ENCODE peak calls at places on chromosome 11, in eight cellular contexts. One of them, this sample, is unnamed.

GRCh38 chr11:44880511-44880910 is 70.2 kb downstream of the TP53I11 start:
- DNase-seq in HCT116: no peak
- DNase-seq in MM.1S: no peak
- DNase-seq in SK-N-SH: no peak
- DNase-seq in PC-9: no peak
- DNase-seq in PC-3: no peak
- DNase-seq in GM23338: no peak
- DNase-seq in OCI-LY7: no peak
- DNase-seq in this sample: no peak

GRCh38 chr11:20530942-20531703 is 68.3 kb upstream of the SLC6A5 start:
- DNase-seq in PC-3: no peak
- DNase-seq in HCT116: no peak
- DNase-seq in GM23338: no peak
- DNase-seq in SK-N-SH: no peak
- DNase-seq in PC-9: no peak
- DNase-seq in MM.1S: no peak
- DNase-seq in OCI-LY7: no peak
- DNase-seq in this sample: no peak

GRCh38 chr11:100574894-100575769 is 112.0 kb upstream of the ARHGAP42 start:
- DNase-seq in PC-9: no peak
- DNase-seq in OCI-LY7: no peak
- DNase-seq in PC-3: peak; percentile 80
- DNase-seq in MM.1S: peak; percentile 23
- DNase-seq in SK-N-SH: no peak
- DNase-seq in HCT116: peak; percentile 13
- DNase-seq in GM23338: peak; percentile 57
- DNase-seq in this sample: no peak

GRCh38 chr11:113690619-113691569 is 15.2 kb downstream of the TMPRSS5 start:
- DNase-seq in GM23338: peak; percentile 83
- DNase-seq in OCI-LY7: peak; percentile 19
- DNase-seq in PC-3: peak; percentile 97
- DNase-seq in SK-N-SH: peak; percentile 80
- DNase-seq in HCT116: peak; percentile 76
- DNase-seq in PC-9: peak; percentile 78
- DNase-seq in MM.1S: no peak
- DNase-seq in this sample: peak; percentile 78

GRCh38 chr11:125078516-125079140 is 15.5 kb downstream of the SLC37A2 start:
- DNase-seq in GM23338: no peak
- DNase-seq in PC-3: no peak
- DNase-seq in MM.1S: no peak
- DNase-seq in PC-9: peak; percentile 64
- DNase-seq in HCT116: no peak
- DNase-seq in OCI-LY7: no peak
- DNase-seq in SK-N-SH: no peak
- DNase-seq in this sample: no peak

GRCh38 chr11:116835791-116836647 is 1.4 kb downstream of the APOA1 start:
- DNase-seq in OCI-LY7: peak; percentile 89
- DNase-seq in GM23338: peak; percentile 95
- DNase-seq in HCT116: peak; percentile 88
- DNase-seq in MM.1S: peak; percentile 90
- DNase-seq in PC-3: peak; percentile 98
- DNase-seq in SK-N-SH: peak; percentile 84
- DNase-seq in PC-9: peak; percentile 67
- DNase-seq in this sample: peak; percentile 95

GRCh38 chr11:20369816-20370215 is 6.3 kb downstream of the HTATIP2 start:
- DNase-seq in MM.1S: no peak
- DNase-seq in SK-N-SH: no peak
- DNase-seq in GM23338: no peak
- DNase-seq in PC-3: no peak
- DNase-seq in HCT116: no peak
- DNase-seq in OCI-LY7: no peak
- DNase-seq in PC-9: no peak
- DNase-seq in this sample: no peak

GRCh38 chr11:37929100-37929649 is 1331.1 kb upstream of the RAG2 start:
- DNase-seq in SK-N-SH: no peak
- DNase-seq in PC-3: no peak
- DNase-seq in MM.1S: no peak
- DNase-seq in OCI-LY7: no peak
- DNase-seq in PC-9: no peak
- DNase-seq in GM23338: no peak
- DNase-seq in HCT116: no peak
- DNase-seq in this sample: no peak

GRCh38 chr11:33685061-33685460 is 15.6 kb downstream of the C11orf91 start:
- DNase-seq in HCT116: no peak
- DNase-seq in SK-N-SH: no peak
- DNase-seq in OCI-LY7: no peak
- DNase-seq in PC-9: peak; percentile 9
- DNase-seq in PC-3: no peak
- DNase-seq in GM23338: no peak
- DNase-seq in MM.1S: no peak
- DNase-seq in this sample: no peak

GRCh38 chr11:119793335-119793984 is 64.5 kb upstream of the NECTIN1 start:
- DNase-seq in PC-3: no peak
- DNase-seq in GM23338: no peak
- DNase-seq in HCT116: no peak
- DNase-seq in MM.1S: no peak
- DNase-seq in OCI-LY7: no peak
- DNase-seq in SK-N-SH: no peak
- DNase-seq in PC-9: no peak
- DNase-seq in this sample: no peak

GRCh38 chr11:131537729-131538128 is 167.3 kb downstream of the NTM start:
- DNase-seq in SK-N-SH: no peak
- DNase-seq in PC-9: no peak
- DNase-seq in OCI-LY7: no peak
- DNase-seq in PC-3: no peak
- DNase-seq in MM.1S: no peak
- DNase-seq in GM23338: no peak
- DNase-seq in HCT116: no peak
- DNase-seq in this sample: no peak

GRCh38 chr11:57357827-57358226 is 19.7 kb downstream of the P2RX3 start:
- DNase-seq in PC-9: no peak
- DNase-seq in PC-3: no peak
- DNase-seq in MM.1S: no peak
- DNase-seq in HCT116: no peak
- DNase-seq in OCI-LY7: no peak
- DNase-seq in GM23338: no peak
- DNase-seq in SK-N-SH: no peak
- DNase-seq in this sample: peak; percentile 33

GRCh38 chr11:130428271-130428670 is at the start of gene ADAMTS8:
- DNase-seq in HCT116: no peak
- DNase-seq in OCI-LY7: no peak
- DNase-seq in PC-9: no peak
- DNase-seq in PC-3: no peak
- DNase-seq in SK-N-SH: peak; percentile 70
- DNase-seq in MM.1S: no peak
- DNase-seq in GM23338: peak; percentile 62
- DNase-seq in this sample: no peak
- H3K9me2 ChIP-seq in HCT116: no peaks in the 10 kb centered on the region
- H3K9me2 ChIP-seq in OCI-LY7: no peaks in the 10 kb centered on the region
- H3K9me2 ChIP-seq in PC-9: no peaks in the 10 kb centered on the region
- H3K9me2 ChIP-seq in PC-3: no peaks in the 10 kb centered on the region
- H3K9me2 ChIP-seq in SK-N-SH: no peaks in the 10 kb centered on the region
- H3K9me2 ChIP-seq in MM.1S: no peaks in the 10 kb centered on the region
- H3K9me2 ChIP-seq in GM23338: no peaks in the 10 kb centered on the region
- H3K9me2 ChIP-seq in this sample: no peaks in the 10 kb centered on the region

GRCh38 chr11:45890886-45891550 is 5.6 kb downstream of the MAPK8IP1 start:
- DNase-seq in GM23338: no peak
- DNase-seq in PC-3: no peak
- DNase-seq in HCT116: no peak
- DNase-seq in OCI-LY7: no peak
- DNase-seq in SK-N-SH: peak; percentile 12
- DNase-seq in PC-9: no peak
- DNase-seq in MM.1S: no peak
- DNase-seq in this sample: no peak
- TF ChIP-seq CTCF in GM23338: no peak
- TF ChIP-seq CTCF in PC-3: no peak
- TF ChIP-seq CTCF in HCT116: no peak
- TF ChIP-seq CTCF in OCI-LY7: no peak
- TF ChIP-seq CTCF in SK-N-SH: no peak
- TF ChIP-seq CTCF in PC-9: no peak
- TF ChIP-seq CTCF in MM.1S: no peak
- TF ChIP-seq CTCF in this sample: no peak

GRCh38 chr11:12755510-12755909 is 81.3 kb downstream of the TEAD1 start:
- DNase-seq in MM.1S: no peak
- DNase-seq in PC-9: no peak
- DNase-seq in GM23338: no peak
- DNase-seq in SK-N-SH: no peak
- DNase-seq in PC-3: no peak
- DNase-seq in OCI-LY7: no peak
- DNase-seq in HCT116: no peak
- DNase-seq in this sample: no peak

GRCh38 chr11:12750181-12750580 is 76.0 kb downstream of the TEAD1 start:
- DNase-seq in PC-9: no peak
- DNase-seq in SK-N-SH: no peak
- DNase-seq in OCI-LY7: no peak
- DNase-seq in HCT116: no peak
- DNase-seq in GM23338: no peak
- DNase-seq in PC-3: no peak
- DNase-seq in MM.1S: no peak
- DNase-seq in this sample: no peak

GRCh38 chr11:12756101-12756500 is 81.9 kb downstream of the TEAD1 start:
- DNase-seq in SK-N-SH: no peak
- DNase-seq in PC-9: no peak
- DNase-seq in GM23338: no peak
- DNase-seq in PC-3: no peak
- DNase-seq in MM.1S: no peak
- DNase-seq in HCT116: no peak
- DNase-seq in OCI-LY7: no peak
- DNase-seq in this sample: no peak

GRCh38 chr11:12754582-12755250 is 80.5 kb downstream of the TEAD1 start:
- DNase-seq in PC-9: no peak
- DNase-seq in HCT116: no peak
- DNase-seq in SK-N-SH: no peak
- DNase-seq in MM.1S: no peak
- DNase-seq in PC-3: peak; percentile 19
- DNase-seq in OCI-LY7: no peak
- DNase-seq in GM23338: no peak
- DNase-seq in this sample: no peak

GRCh38 chr11:12752868-12753267 is 78.6 kb downstream of the TEAD1 start:
- DNase-seq in PC-9: no peak
- DNase-seq in PC-3: no peak
- DNase-seq in GM23338: no peak
- DNase-seq in MM.1S: no peak
- DNase-seq in SK-N-SH: no peak
- DNase-seq in OCI-LY7: no peak
- DNase-seq in HCT116: no peak
- DNase-seq in this sample: no peak
- H3K79me2 ChIP-seq in PC-9: peaks cover 97% of the 10 kb centered on the region
- H3K79me2 ChIP-seq in PC-3: peaks cover 99% of the 10 kb centered on the region
- H3K79me2 ChIP-seq in GM23338: peaks cover 100% of the 10 kb centered on the region
- H3K79me2 ChIP-seq in MM.1S: peaks cover 97% of the 10 kb centered on the region
- H3K79me2 ChIP-seq in SK-N-SH: peaks cover 100% of the 10 kb centered on the region
- H3K79me2 ChIP-seq in OCI-LY7: no peaks in the 10 kb centered on the region
- H3K79me2 ChIP-seq in HCT116: peaks cover 95% of the 10 kb centered on the region
- H3K79me2 ChIP-seq in this sample: peaks cover 100% of the 10 kb centered on the region

DNA sequence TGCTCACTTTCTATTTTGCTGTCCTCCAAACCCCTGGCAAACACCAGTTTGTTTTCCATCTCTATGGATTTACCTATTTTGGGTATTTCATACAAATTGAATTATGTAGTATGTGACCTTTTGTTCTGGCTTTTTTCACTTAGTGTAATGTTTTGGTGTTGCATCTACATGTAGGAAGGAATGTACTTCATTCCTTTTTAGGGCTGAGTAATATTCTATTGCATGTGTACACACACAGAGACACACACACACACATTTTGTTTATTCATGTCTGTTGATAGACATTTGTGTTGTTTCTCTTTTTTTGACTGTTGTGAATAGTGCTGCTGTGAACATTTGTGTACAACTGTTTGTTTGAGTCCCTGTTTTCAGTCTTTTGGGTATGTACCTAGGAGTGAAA is 90.4 kb downstream of the UVRAG start:
- DNase-seq in GM23338: no peak
- DNase-seq in MM.1S: no peak
- DNase-seq in HCT116: no peak
- DNase-seq in SK-N-SH: no peak
- DNase-seq in OCI-LY7: no peak
- DNase-seq in PC-9: no peak
- DNase-seq in PC-3: no peak
- DNase-seq in this sample: no peak
- H3K9me2 ChIP-seq in GM23338: no peaks in the 10 kb centered on the region
- H3K9me2 ChIP-seq in MM.1S: no peaks in the 10 kb centered on the region
- H3K9me2 ChIP-seq in HCT116: no peaks in the 10 kb centered on the region
- H3K9me2 ChIP-seq in SK-N-SH: no peaks in the 10 kb centered on the region
- H3K9me2 ChIP-seq in OCI-LY7: no peaks in the 10 kb centered on the region
- H3K9me2 ChIP-seq in PC-9: no peaks in the 10 kb centered on the region
- H3K9me2 ChIP-seq in PC-3: no peaks in the 10 kb centered on the region
- H3K9me2 ChIP-seq in this sample: peaks cover 6% of the 10 kb centered on the region

DNA sequence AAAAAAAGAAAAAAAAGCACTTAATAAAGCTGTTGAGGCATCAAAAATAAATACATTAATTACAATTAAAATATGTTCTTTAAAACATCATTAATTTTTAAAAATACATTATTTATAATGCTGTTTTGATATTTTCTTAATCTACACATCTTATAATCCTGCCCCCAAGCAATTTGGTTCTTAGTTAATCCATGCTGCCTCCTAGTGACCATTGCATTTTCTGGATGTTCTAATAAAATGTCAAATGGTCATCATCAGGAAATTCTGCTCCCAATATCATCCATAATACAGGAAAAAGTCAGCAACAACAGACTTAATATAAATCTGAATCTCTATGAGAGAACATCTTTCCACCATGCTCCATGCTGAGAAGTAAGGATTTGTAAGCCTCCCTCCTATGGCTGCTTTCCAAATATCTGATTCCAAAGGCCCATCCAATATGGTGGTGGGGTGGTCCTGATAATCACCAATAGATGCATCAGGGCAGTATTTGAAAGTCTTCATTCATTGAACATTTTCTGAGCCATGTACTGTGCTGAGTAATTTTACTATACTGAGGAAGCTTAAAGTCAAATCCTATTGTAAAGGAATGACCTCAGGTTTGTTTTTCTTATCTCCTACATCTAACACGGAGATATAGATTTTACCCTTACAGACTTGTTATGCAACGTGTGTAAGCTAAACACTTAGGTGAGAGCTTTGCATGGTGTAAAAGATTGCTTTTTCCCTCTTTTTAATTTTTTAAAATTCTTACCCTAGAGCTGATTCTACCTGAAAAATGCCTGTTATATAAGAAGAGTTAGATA is 124.7 kb upstream of the BMAL1 start:
- DNase-seq in SK-N-SH: no peak
- DNase-seq in OCI-LY7: no peak
- DNase-seq in GM23338: peak; percentile 37
- DNase-seq in PC-3: peak; percentile 60
- DNase-seq in MM.1S: no peak
- DNase-seq in PC-9: no peak
- DNase-seq in HCT116: no peak
- DNase-seq in this sample: no peak
- TF ChIP-seq CTCF in SK-N-SH: peak; percentile 64
- TF ChIP-seq CTCF in OCI-LY7: peak; percentile 39
- TF ChIP-seq CTCF in GM23338: peak; percentile 68
- TF ChIP-seq CTCF in PC-3: peak; percentile 70
- TF ChIP-seq CTCF in MM.1S: peak; percentile 29
- TF ChIP-seq CTCF in PC-9: peak; percentile 48
- TF ChIP-seq CTCF in HCT116: peak; percentile 84
- TF ChIP-seq CTCF in this sample: peak; percentile 52